ENCODE peak calls at places on chromosomes 2 and 18, in six cellular contexts. S, X, I, T, K and J are unnamed samples. For H3K4me1, the result is how much of the 10 kb centered on the place peaks cover.

GRCh38 chr2:238973038-238973772 is 125.3 kb downstream of the TWIST2 start:
- DNase-seq in S (peak), X (no peak), I (no peak), T (no peak), K (no peak), J (no peak)

GRCh38 chr18:75530548-75531211 is 103.2 kb upstream of the SMIM21 start:
- DNase-seq in S (no peak), X (no peak), I (no peak), T (peak), K (no peak), J (no peak)

GRCh38 chr18:79117791-79118190 is 48.6 kb downstream of the ATP9B start:
- DNase-seq in S (no peak), X (no peak), I (no peak), T (no peak), K (no peak), J (no peak)

GRCh38 chr2:667332-668000 is 9.7 kb downstream of the TMEM18 start:
- DNase-seq in S (no peak), X (no peak), I (no peak), T (no peak), K (peak), J (no peak)

GRCh38 chr2:40680547-40680946 is 228.7 kb upstream of the SLC8A1 start:
- DNase-seq in S (no peak), X (no peak), I (no peak), T (no peak), K (no peak), J (no peak)

GRCh38 chr2:207772081-207772843 is 2.6 kb upstream of the FZD5 start:
- DNase-seq in S (no peak), X (no peak), I (no peak), T (no peak), K (peak), J (no peak)

GRCh38 chr18:9673296-9674251 is 34.5 kb upstream of the RAB31 start:
- DNase-seq in S (peak), X (peak), I (peak), T (peak), K (peak), J (peak)

GRCh38 chr2:128368437-128369125 is 49.9 kb upstream of the HS6ST1 start:
- DNase-seq in S (no peak), X (no peak), I (no peak), T (no peak), K (no peak), J (no peak)

GRCh38 chr2:217951521-217952247 is 51.1 kb downstream of the TNS1 start:
- DNase-seq in S (no peak), X (peak), I (no peak), T (peak), K (no peak), J (peak)

GRCh38 chr2:68127358-68128242 is 30.1 kb upstream of the PNO1 start:
- DNase-seq in S (no peak), X (no peak), I (no peak), T (no peak), K (no peak), J (no peak)

GRCh38 chr2:74474899-74475298 is 2.4 kb upstream of the MRPL53 start:
- DNase-seq in S (no peak), X (no peak), I (no peak), T (no peak), K (peak), J (no peak)

GRCh38 chr2:82795446-82795845 is 1663.6 kb downstream of the SUCLG1 start:
- DNase-seq in S (no peak), X (no peak), I (no peak), T (no peak), K (no peak), J (no peak)

GRCh38 chr2:177072069-177072468 is 140.5 kb upstream of the HNRNPA3 start:
- DNase-seq in S (no peak), X (no peak), I (no peak), T (no peak), K (no peak), J (no peak)

GRCh38 chr2:95158891-95159619 is 593 bp downstream of the ZNF514 start:
- DNase-seq in S (peak), X (peak), I (peak), T (peak), K (peak), J (peak)

GRCh38 chr2:186697536-186697935 is 3.7 kb downstream of the FAM171B start:
- DNase-seq in S (no peak), X (no peak), I (no peak), T (no peak), K (no peak), J (no peak)

GRCh38 chr2:70043252-70043875 is 43.9 kb upstream of the PCBP1 start:
- DNase-seq in S (no peak), X (no peak), I (no peak), T (no peak), K (no peak), J (no peak)

GRCh38 chr2:239791727-239792648 is 233.2 kb downstream of the NDUFA10 start:
- DNase-seq in S (no peak), X (peak), I (no peak), T (no peak), K (no peak), J (no peak)

GRCh38 chr18:36454848-36455458 is 157.4 kb downstream of the FHOD3 start:
- DNase-seq in S (no peak), X (no peak), I (no peak), T (no peak), K (no peak), J (no peak)

GRCh38 chr2:30661173-30662107 is 145.8 kb downstream of the CAPN13 start:
- DNase-seq in S (no peak), X (no peak), I (no peak), T (no peak), K (no peak), J (no peak)

GRCh38 chr18:22349966-22350365 is 67.7 kb downstream of the CTAGE1 start:
- DNase-seq in S (no peak), X (no peak), I (no peak), T (no peak), K (no peak), J (no peak)

GRCh38 chr18:79682896-79683625 is 3.5 kb downstream of the CTDP1 start:
- DNase-seq in S (no peak), X (no peak), I (no peak), T (no peak), K (no peak), J (no peak)

GRCh38 chr2:108165750-108166149 is 74.0 kb upstream of the SULT1C3 start:
- DNase-seq in S (no peak), X (no peak), I (no peak), T (no peak), K (no peak), J (no peak)

GRCh38 chr2:108171652-108172051 is 68.1 kb upstream of the SULT1C3 start:
- DNase-seq in S (no peak), X (no peak), I (no peak), T (no peak), K (no peak), J (no peak)

DNA sequence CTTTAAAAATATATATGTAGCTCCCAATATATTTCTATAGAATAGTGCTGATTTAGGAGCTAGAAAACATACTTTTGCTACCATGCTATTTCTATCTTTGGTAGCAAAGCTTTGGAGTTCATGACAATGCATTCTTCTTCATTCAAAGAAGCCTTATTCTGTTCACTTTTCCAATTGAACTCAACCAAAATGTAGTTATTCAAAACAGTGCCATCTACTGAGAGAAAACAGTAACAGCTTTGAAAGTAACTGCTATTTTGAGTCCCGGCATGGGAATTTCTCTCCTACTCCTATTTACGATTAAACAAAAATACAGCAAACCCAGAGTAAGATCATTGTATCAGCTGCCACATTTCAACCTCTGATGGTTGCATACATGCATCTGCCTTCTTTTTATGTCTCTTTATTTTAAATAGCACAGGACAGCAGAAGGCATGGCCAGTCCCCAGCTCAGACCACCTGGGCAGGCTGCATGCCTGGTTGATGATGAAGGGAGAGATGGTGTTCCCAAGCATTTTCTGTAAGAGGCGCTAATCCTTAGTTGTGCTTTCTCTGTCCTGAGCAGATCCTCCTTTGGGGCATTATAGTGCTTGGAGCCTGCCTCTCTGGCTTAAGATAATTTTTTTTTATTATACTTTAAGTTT is 69.7 kb upstream of the SULT1C3 start:
- DNase-seq in S (no peak), X (no peak), I (peak), T (no peak), K (peak), J (no peak)
- TF ChIP-seq CTCF in S (peak), X (no peak), I (peak), T (peak), K (no peak), J (no peak)

DNA sequence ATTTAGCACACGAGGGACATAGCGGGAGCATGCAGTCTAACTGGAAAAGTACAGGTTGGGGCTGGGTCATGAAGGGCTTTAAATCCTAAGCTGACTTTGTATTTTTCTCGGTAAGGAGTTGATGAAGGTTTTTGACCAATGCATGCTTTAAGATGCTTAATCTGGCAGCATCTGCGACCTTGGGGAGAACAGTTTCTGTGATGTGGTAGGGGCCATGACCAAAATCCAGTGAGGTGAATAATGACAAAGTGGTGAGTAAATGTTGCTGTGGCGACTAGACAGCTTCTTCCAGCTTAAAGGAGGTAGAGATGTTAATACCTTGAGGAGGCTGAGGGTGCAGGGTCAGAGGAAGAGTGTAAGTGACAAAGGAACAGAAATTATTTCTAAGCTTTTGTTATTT is 174.6 kb upstream of the ALPP start:
- DNase-seq in S (no peak), X (no peak), I (no peak), T (no peak), K (no peak), J (no peak)
- H3K4me3 ChIP-seq in S (no peak), X (no peak), I (no peak), T (no peak), K (no peak), J (no peak)

GRCh38 chr18:70328169-70328568 is 39.3 kb downstream of the SOCS6 start:
- DNase-seq in S (no peak), X (no peak), I (no peak), T (no peak), K (no peak), J (no peak)

GRCh38 chr18:70324897-70325296 is 36.1 kb downstream of the SOCS6 start:
- DNase-seq in S (no peak), X (no peak), I (no peak), T (no peak), K (no peak), J (no peak)

GRCh38 chr18:70329076-70329475 is 40.2 kb downstream of the SOCS6 start:
- DNase-seq in S (no peak), X (no peak), I (no peak), T (no peak), K (no peak), J (no peak)

GRCh38 chr18:70322928-70323327 is 34.1 kb downstream of the SOCS6 start:
- DNase-seq in S (no peak), X (no peak), I (no peak), T (no peak), K (no peak), J (no peak)

GRCh38 chr18:70326255-70326654 is 37.4 kb downstream of the SOCS6 start:
- DNase-seq in S (no peak), X (no peak), I (no peak), T (no peak), K (no peak), J (no peak)
- H3K4me1 ChIP-seq in S (under half), X (under half), I (under half), T (under half), K (under half), J (under half)

GRCh38 chr2:167127135-167127534 is 238.9 kb downstream of the XIRP2 start:
- DNase-seq in S (no peak), X (no peak), I (no peak), T (no peak), K (peak), J (no peak)
- TF ChIP-seq CTCF in S (no peak), X (no peak), I (peak), T (peak), K (peak), J (no peak)

DNA sequence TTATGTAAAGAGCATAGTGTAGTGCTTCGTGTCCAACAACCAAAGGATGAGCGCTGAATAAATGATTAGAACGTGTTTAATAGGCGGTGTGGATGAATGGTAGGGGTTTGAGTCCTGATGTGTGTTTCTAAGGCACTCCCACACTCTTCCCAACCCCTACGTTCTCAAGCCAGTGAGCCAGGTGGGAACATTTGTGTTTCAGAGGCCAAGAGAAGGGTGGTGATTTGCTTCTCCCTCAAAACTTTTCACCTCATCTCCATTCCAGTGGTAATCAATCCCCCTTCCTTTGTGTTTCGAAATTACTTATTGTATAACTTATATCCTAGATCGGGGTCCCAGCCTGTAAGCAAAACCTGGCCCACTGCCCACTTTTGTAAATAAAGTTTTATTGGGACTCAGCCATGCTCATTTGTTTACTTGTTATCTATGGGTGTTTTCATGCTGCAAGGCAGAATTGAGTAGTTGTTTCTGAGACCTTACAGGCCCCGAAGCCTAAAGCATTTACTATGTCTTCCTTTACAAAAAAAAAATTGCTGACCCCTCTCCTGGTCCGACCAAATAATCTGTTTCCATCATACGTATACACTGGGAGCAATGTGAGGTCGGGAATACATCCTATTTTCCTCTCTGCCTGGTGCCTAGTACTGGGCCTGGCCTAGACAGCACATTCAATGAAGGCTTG is 150.8 kb upstream of the MYCN start:
- DNase-seq in S (no peak), X (no peak), I (no peak), T (no peak), K (no peak), J (no peak)
- H3K4me3 ChIP-seq in S (no peak), X (no peak), I (no peak), T (no peak), K (no peak), J (no peak)

GRCh38 chr2:11746376-11746806 is at the start of gene LPIN1:
- DNase-seq in S (peak), X (peak), I (peak), T (peak), K (peak), J (peak)
- H3K4me1 ChIP-seq in S (under half), X (half or more), I (half or more), T (half or more), K (under half), J (under half)

GRCh38 chr18:55338955-55339662 is 248.9 kb downstream of the TCF4 start:
- DNase-seq in S (no peak), X (no peak), I (no peak), T (no peak), K (peak), J (no peak)
- TF ChIP-seq CTCF in S (no peak), X (no peak), I (no peak), T (peak), K (no peak), J (no peak)